ENCODE peak calls at places on chromosomes 2 and 18, in eight cellular contexts. E is stimulated activated CD4-positive, alpha-beta T cell treated with anti-CD3 and anti-CD28 coated beads, TNF-alpha, amount 100 ng/mL, for 24 hours; A is amniotic stem cell; S is Right ventricle myocardium superior; D is COLO829; U is left ventricle myocardium superior; M is GM20000; Y is H54. J is an unnamed sample.

GRCh38 chr2:220837226-220837625 is 734.9 kb downstream of the EPHA4 start:
- DNase-seq in E (no peak), A (no peak), S (no peak), D (no peak), U (no peak), M (no peak), Y (no peak), J (no peak)

GRCh38 chr2:9308186-9308955 is 101.8 kb downstream of the ASAP2 start:
- DNase-seq in E (no peak), A (no peak), S (no peak), D (no peak), U (no peak), M (no peak), Y (no peak), J (no peak)

GRCh38 chr2:121596221-121597080 is 52.8 kb downstream of the CLASP1 start:
- DNase-seq in E (no peak), A (peak), S (peak), D (peak), U (no peak), M (peak), Y (no peak), J (no peak)

GRCh38 chr2:170202437-170202836 is 24.5 kb downstream of the MYO3B start:
- DNase-seq in E (no peak), A (no peak), S (no peak), D (no peak), U (no peak), M (no peak), Y (no peak), J (no peak)

GRCh38 chr2:47046271-47046670 is 108.8 kb downstream of the STPG4 start:
- DNase-seq in E (no peak), A (no peak), S (no peak), D (no peak), U (no peak), M (no peak), Y (no peak), J (no peak)

GRCh38 chr2:175003875-175004729 is 1.1 kb downstream of the CHN1 start:
- DNase-seq in E (no peak), A (no peak), S (no peak), D (no peak), U (no peak), M (no peak), Y (no peak), J (no peak)

GRCh38 chr2:121386707-121387106 is 101.7 kb upstream of the TFCP2L1 start:
- DNase-seq in E (no peak), A (no peak), S (no peak), D (no peak), U (no peak), M (no peak), Y (no peak), J (no peak)

GRCh38 chr2:121862286-121862685 is 106.8 kb downstream of the TSN start:
- DNase-seq in E (no peak), A (no peak), S (no peak), D (no peak), U (no peak), M (no peak), Y (no peak), J (no peak)

GRCh38 chr2:26614205-26615128 is 26.7 kb downstream of the CIB4 start:
- DNase-seq in E (no peak), A (no peak), S (peak), D (no peak), U (peak), M (no peak), Y (no peak), J (no peak)

GRCh38 chr2:226426292-226426736 is 373.3 kb downstream of the IRS1 start:
- DNase-seq in E (no peak), A (peak), S (no peak), D (no peak), U (no peak), M (no peak), Y (no peak), J (no peak)

GRCh38 chr2:180604077-180604476 is 376.3 kb upstream of the UBE2E3 start:
- DNase-seq in E (no peak), A (no peak), S (no peak), D (peak), U (no peak), M (peak), Y (no peak), J (peak)

GRCh38 chr18:31170335-31170734 is 7.7 kb upstream of the DSC1 start:
- DNase-seq in E (no peak), A (no peak), S (no peak), D (no peak), U (no peak), M (no peak), Y (no peak), J (no peak)

GRCh38 chr2:97774425-97774824 is 61.0 kb downstream of the ZAP70 start:
- DNase-seq in E (no peak), A (no peak), S (no peak), D (no peak), U (no peak), M (no peak), Y (no peak), J (no peak)

GRCh38 chr2:42101641-42102605 is 54.1 kb downstream of the PKDCC start:
- DNase-seq in E (peak), A (no peak), S (peak), D (no peak), U (peak), M (peak), Y (peak), J (peak)

GRCh38 chr2:231939022-231939421 is 12.8 kb upstream of the NPPC start:
- DNase-seq in E (no peak), A (no peak), S (no peak), D (no peak), U (no peak), M (no peak), Y (no peak), J (no peak)

GRCh38 chr2:104502904-104503303 is 351.0 kb upstream of the POU3F3 start:
- DNase-seq in E (no peak), A (no peak), S (no peak), D (peak), U (no peak), M (no peak), Y (no peak), J (no peak)

GRCh38 chr2:201996006-201996405 is 37.6 kb upstream of the FZD7 start:
- DNase-seq in E (no peak), A (no peak), S (no peak), D (peak), U (no peak), M (no peak), Y (no peak), J (no peak)

GRCh38 chr18:8142131-8142711 is 467.0 kb upstream of the RAB12 start:
- DNase-seq in E (no peak), A (no peak), S (no peak), D (no peak), U (no peak), M (no peak), Y (no peak), J (no peak)

GRCh38 chr2:10614940-10615339 is 74.8 kb downstream of the NOL10 start:
- DNase-seq in E (no peak), A (no peak), S (no peak), D (peak), U (no peak), M (no peak), Y (no peak), J (no peak)

GRCh38 chr2:25232248-25232825 is 64.0 kb upstream of the POMC start:
- DNase-seq in E (no peak), A (no peak), S (peak), D (no peak), U (no peak), M (no peak), Y (no peak), J (no peak)

GRCh38 chr2:236507393-236508085 is 62.1 kb upstream of the ACKR3 start:
- DNase-seq in E (peak), A (no peak), S (peak), D (no peak), U (peak), M (peak), Y (no peak), J (peak)

GRCh38 chr2:11863103-11863502 is 116.7 kb downstream of the LPIN1 start:
- DNase-seq in E (no peak), A (no peak), S (no peak), D (no peak), U (no peak), M (peak), Y (no peak), J (peak)

GRCh38 chr2:152078662-152079061 is 20.2 kb downstream of the CACNB4 start:
- DNase-seq in E (no peak), A (no peak), S (no peak), D (no peak), U (no peak), M (peak), Y (no peak), J (no peak)

GRCh38 chr18:36490907-36491306 is 193.4 kb downstream of the FHOD3 start:
- DNase-seq in E (no peak), A (no peak), S (no peak), D (no peak), U (no peak), M (no peak), Y (no peak), J (no peak)

GRCh38 chr2:158191569-158191968 is 89.9 kb downstream of the UPP2 start:
- DNase-seq in E (no peak), A (no peak), S (no peak), D (no peak), U (no peak), M (peak), Y (no peak), J (peak)

GRCh38 chr2:173935305-173935704 is 29.9 kb downstream of the SP3 start:
- DNase-seq in E (no peak), A (no peak), S (no peak), D (no peak), U (no peak), M (no peak), Y (no peak), J (no peak)

GRCh38 chr2:225076125-225076524 is 33.9 kb upstream of the DOCK10 start:
- DNase-seq in E (no peak), A (no peak), S (no peak), D (no peak), U (no peak), M (no peak), Y (no peak), J (no peak)

GRCh38 chr2:219304223-219304622 is 5.0 kb downstream of the PTPRN start:
- DNase-seq in E (no peak), A (no peak), S (no peak), D (no peak), U (no peak), M (no peak), Y (no peak), J (no peak)

GRCh38 chr2:122670932-122671331 is 915.5 kb downstream of the TSN start:
- DNase-seq in E (no peak), A (no peak), S (no peak), D (no peak), U (no peak), M (no peak), Y (no peak), J (no peak)

GRCh38 chr2:204545861-204546773 is 842 bp downstream of the PARD3B start:
- DNase-seq in E (no peak), A (no peak), S (no peak), D (no peak), U (no peak), M (no peak), Y (no peak), J (peak)

GRCh38 chr18:58269931-58270330 is 225.9 kb downstream of the NEDD4L start:
- DNase-seq in E (no peak), A (no peak), S (no peak), D (no peak), U (no peak), M (no peak), Y (no peak), J (no peak)

GRCh38 chr2:234858134-234858533 is 93.7 kb upstream of the SH3BP4 start:
- DNase-seq in E (no peak), A (no peak), S (no peak), D (no peak), U (no peak), M (no peak), Y (no peak), J (no peak)

GRCh38 chr2:226796840-226797288 is 2.8 kb downstream of the IRS1 start:
- DNase-seq in E (no peak), A (no peak), S (peak), D (no peak), U (peak), M (peak), Y (no peak), J (no peak)

GRCh38 chr2:197464180-197464579 is 10.8 kb downstream of the COQ10B start:
- DNase-seq in E (no peak), A (no peak), S (no peak), D (no peak), U (no peak), M (no peak), Y (no peak), J (no peak)

GRCh38 chr18:76766429-76766828 is 55.9 kb upstream of the ZNF236 start:
- DNase-seq in E (no peak), A (no peak), S (no peak), D (no peak), U (no peak), M (no peak), Y (no peak), J (no peak)

GRCh38 chr2:237901932-237902846 is 42.8 kb downstream of the RAMP1 start:
- DNase-seq in E (no peak), A (no peak), S (no peak), D (no peak), U (no peak), M (no peak), Y (no peak), J (no peak)

GRCh38 chr2:240946046-240946445 is 39.9 kb downstream of the CROCC2 start:
- DNase-seq in E (no peak), A (no peak), S (no peak), D (no peak), U (peak), M (no peak), Y (no peak), J (no peak)

J was measured in CD4-positive, alpha-beta memory T cell.